ENCODE peak calls at places on chromosomes 5 and 9, in six cellular contexts. C, E, N, J, A and S are unnamed samples.

GRCh38 chr5:149514512-149514911 is 36.7 kb downstream of the CSNK1A1 start:
- DNase-seq in C (no peak), E (no peak), N (no peak), J (no peak), A (no peak), S (no peak)

GRCh38 chr9:96008502-96009222 is 133.2 kb downstream of the ERCC6L2 start:
- DNase-seq in C (peak; percentile 52), E (no peak), N (no peak), J (no peak), A (no peak), S (no peak)

GRCh38 chr5:38574009-38574408 is 17.6 kb upstream of the LIFR start:
- DNase-seq in C (no peak), E (no peak), N (no peak), J (no peak), A (no peak), S (no peak)

GRCh38 chr5:129019401-129019908 is 54.2 kb downstream of the SLC27A6 start:
- DNase-seq in C (peak; percentile 17), E (peak; percentile 7), N (no peak), J (no peak), A (no peak), S (no peak)

GRCh38 chr9:95570646-95571045 is 53.9 kb upstream of the PTCH1 start:
- DNase-seq in C (no peak), E (peak; percentile 15), N (no peak), J (no peak), A (no peak), S (peak; percentile 89)

GRCh38 chr5:95959964-95960801 is 1.5 kb downstream of the ELL2 start:
- DNase-seq in C (peak; percentile 34), E (peak; percentile 76), N (no peak), J (no peak), A (no peak), S (no peak)

GRCh38 chr9:33162721-33163311 is 4.3 kb downstream of the B4GALT1 start:
- DNase-seq in C (peak; percentile 79), E (peak; percentile 81), N (no peak), J (no peak), A (no peak), S (no peak)

GRCh38 chr9:83242066-83242465 is 179.1 kb upstream of the RASEF start:
- DNase-seq in C (no peak), E (no peak), N (no peak), J (no peak), A (no peak), S (no peak)

GRCh38 chr5:173665326-173665725 is 48.9 kb upstream of the BOD1 start:
- DNase-seq in C (no peak), E (no peak), N (no peak), J (no peak), A (no peak), S (no peak)

GRCh38 chr5:52746539-52746938 is 41.2 kb upstream of the ITGA1 start:
- DNase-seq in C (peak; percentile 45), E (no peak), N (no peak), J (no peak), A (no peak), S (no peak)

GRCh38 chr5:52743012-52743411 is 44.7 kb upstream of the ITGA1 start:
- DNase-seq in C (no peak), E (peak; percentile 83), N (no peak), J (no peak), A (no peak), S (peak; percentile 4)

GRCh38 chr5:52743529-52743928 is 44.2 kb upstream of the ITGA1 start:
- DNase-seq in C (no peak), E (no peak), N (no peak), J (no peak), A (no peak), S (no peak)

GRCh38 chr5:52740007-52740406 is 47.7 kb upstream of the ITGA1 start:
- DNase-seq in C (no peak), E (peak; percentile 38), N (no peak), J (no peak), A (no peak), S (no peak)

DNA sequence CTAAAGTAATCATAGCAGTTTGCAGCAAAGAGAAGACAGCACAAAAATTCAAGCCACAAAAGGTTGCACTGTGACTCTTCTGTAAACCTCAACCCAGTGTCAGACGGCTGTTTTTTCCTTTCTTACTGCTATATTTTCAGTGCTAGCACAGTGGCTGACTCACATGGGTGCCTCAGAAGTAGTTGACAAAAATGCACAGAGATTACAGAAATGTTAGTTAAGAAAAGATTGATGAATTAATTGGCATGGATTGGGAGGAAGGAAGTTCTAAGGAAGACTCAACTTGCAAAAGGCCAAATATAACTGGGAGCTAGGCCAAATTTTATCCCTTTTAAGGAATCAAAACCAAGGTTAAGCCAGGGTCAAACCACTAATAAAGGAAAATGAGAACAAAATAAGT is 43.7 kb upstream of the ITGA1 start:
- DNase-seq in C (peak; percentile 66), E (peak; percentile 91), N (no peak), J (no peak), A (no peak), S (no peak)
- H3K4me2 ChIP-seq in C (no peak overlapping the region), E (no peak overlapping the region), N (no peak overlapping the region), J (no peak overlapping the region), A (no peak overlapping the region), S (no peak overlapping the region)

DNA sequence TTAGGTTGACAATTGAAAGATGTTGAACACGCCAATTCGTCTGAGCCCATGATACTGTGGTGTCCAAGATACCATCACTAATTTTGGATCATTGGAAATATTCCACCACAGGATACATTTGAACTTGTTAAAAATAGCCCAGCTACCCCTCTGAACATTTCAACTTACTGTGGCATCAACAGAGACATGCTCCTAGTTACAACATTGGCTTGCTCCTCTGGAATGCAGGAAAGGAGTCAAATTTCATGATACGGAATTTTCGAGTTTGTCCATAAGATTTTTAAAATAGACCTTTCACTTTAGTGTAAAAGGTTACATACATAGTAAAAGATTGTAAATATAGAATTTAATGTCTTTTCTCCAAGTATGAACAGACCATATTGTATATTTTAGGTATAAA is 12.8 kb downstream of the SEMA5A start:
- DNase-seq in C (peak; percentile 35), E (no peak), N (no peak), J (no peak), A (no peak), S (no peak)
- H2BK15ac ChIP-seq in C (peak overlapping the region; percentile 42), E (no peak overlapping the region), N (no peak overlapping the region), J (no peak overlapping the region), A (no peak overlapping the region), S (no peak overlapping the region)

GRCh38 chr9:90308746-90309145 is 333.9 kb downstream of the DIRAS2 start:
- DNase-seq in C (no peak), E (no peak), N (no peak), J (no peak), A (no peak), S (no peak)
- H3K4me2 ChIP-seq in C (no peak overlapping the region), E (no peak overlapping the region), N (no peak overlapping the region), J (no peak overlapping the region), A (no peak overlapping the region), S (no peak overlapping the region)

GRCh38 chr5:163456029-163456589 is 3.8 kb downstream of the NUDCD2 start:
- DNase-seq in C (no peak), E (no peak), N (no peak), J (no peak), A (no peak), S (no peak)
- H2BK15ac ChIP-seq in C (no peak overlapping the region), E (no peak overlapping the region), N (no peak overlapping the region), J (no peak overlapping the region), A (no peak overlapping the region), S (no peak overlapping the region)

GRCh38 chr5:143168877-143169810 is 234.3 kb downstream of the NR3C1 start:
- DNase-seq in C (no peak), E (no peak), N (no peak), J (no peak), A (no peak), S (no peak)
- H3K4me2 ChIP-seq in C (no peak overlapping the region), E (no peak overlapping the region), N (no peak overlapping the region), J (no peak overlapping the region), A (no peak overlapping the region), S (no peak overlapping the region)

GRCh38 chr9:127629468-127630081 is 17.5 kb downstream of the STXBP1 start:
- DNase-seq in C (peak; percentile 35), E (peak; percentile 27), N (no peak), J (no peak), A (no peak), S (peak; percentile 56)

GRCh38 chr9:127628644-127629467 is 16.8 kb downstream of the STXBP1 start:
- DNase-seq in C (no peak), E (no peak), N (no peak), J (no peak), A (no peak), S (no peak)

GRCh38 chr9:127626752-127627493 is 14.8 kb downstream of the STXBP1 start:
- DNase-seq in C (no peak), E (no peak), N (no peak), J (no peak), A (no peak), S (no peak)

GRCh38 chr9:127633216-127633615 is 21.1 kb downstream of the STXBP1 start:
- DNase-seq in C (no peak), E (no peak), N (no peak), J (no peak), A (no peak), S (no peak)

DNA sequence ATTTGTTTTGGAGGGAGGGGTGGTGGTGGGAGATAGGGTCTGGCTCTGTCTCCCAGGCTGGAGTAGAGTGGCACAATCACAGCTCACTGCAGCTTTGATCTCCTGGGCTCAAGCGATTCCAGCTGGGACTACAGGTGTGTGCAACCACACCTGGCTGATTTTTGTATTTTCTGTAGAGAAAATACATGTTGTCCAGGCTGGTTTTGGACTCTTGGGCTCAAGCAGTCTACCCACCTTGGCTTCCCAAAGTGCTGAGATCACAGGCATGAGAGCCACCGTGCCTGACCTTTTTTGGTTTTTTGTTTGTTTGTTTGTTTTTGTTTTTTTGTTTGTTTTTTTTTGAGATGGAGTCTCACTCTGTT is 15.4 kb downstream of the STXBP1 start:
- DNase-seq in C (no peak), E (no peak), N (no peak), J (no peak), A (no peak), S (no peak)
- H2BK15ac ChIP-seq in C (no peak overlapping the region), E (peak overlapping the region; percentile 28), N (no peak overlapping the region), J (no peak overlapping the region), A (no peak overlapping the region), S (no peak overlapping the region)